ENCODE peak calls at places on chromosomes 16 and 17, in eight cellular contexts. Z is activated T-cell treated with anti-CD3 and anti-CD28 coated beads for 1 hour; M is germinal center; H is epithelial cell of esophagus; Y is activated CD8-positive, alpha-beta memory T cell treated with anti-CD3 and anti-CD28 coated beads for 4 hours; L is HCT116; S is stimulated activated CD4-positive, alpha-beta T cell treated with anti-CD3 and anti-CD28 coated beads, TNF-alpha, amount 100 ng/mL, for 48 hours; I is kidney tubule cell. R is an unnamed sample.

GRCh38 chr17:50682938-50683337 is 24.8 kb downstream of the ANKRD40 start:
- DNase-seq in Z (no peak), M (no peak), H (no peak), Y (no peak), L (no peak), S (no peak), I (no peak), R (no peak)

GRCh38 chr17:43665387-43666101 is 3.8 kb upstream of the MEOX1 start:
- DNase-seq in Z (no peak), M (no peak), H (no peak), Y (no peak), L (no peak), S (no peak), I (peak), R (no peak)

GRCh38 chr16:47916266-47916665 is 239.5 kb downstream of the ABCC12 start:
- DNase-seq in Z (no peak), M (no peak), H (no peak), Y (no peak), L (no peak), S (no peak), I (no peak), R (no peak)

GRCh38 chr17:82463881-82464566 is 5.5 kb downstream of the NARF start:
- DNase-seq in Z (no peak), M (no peak), H (no peak), Y (no peak), L (no peak), S (no peak), I (no peak), R (no peak)

GRCh38 chr17:21193031-21193430 is 20.9 kb downstream of the TMEM11 start:
- DNase-seq in Z (no peak), M (no peak), H (no peak), Y (no peak), L (no peak), S (no peak), I (no peak), R (no peak)

GRCh38 chr17:50533720-50534148 is 1.2 kb downstream of the EPN3 start:
- DNase-seq in Z (no peak), M (no peak), H (no peak), Y (no peak), L (no peak), S (no peak), I (peak), R (no peak)

GRCh38 chr16:79589495-79590134 is 10.9 kb downstream of the MAF start:
- DNase-seq in Z (no peak), M (no peak), H (no peak), Y (no peak), L (no peak), S (no peak), I (no peak), R (no peak)

GRCh38 chr16:11312718-11313492 is 31.8 kb upstream of the PRM1 start:
- DNase-seq in Z (no peak), M (peak), H (peak), Y (no peak), L (peak), S (no peak), I (peak), R (no peak)

GRCh38 chr16:72961115-72961832 is 86.7 kb downstream of the ZFHX3 start:
- DNase-seq in Z (no peak), M (no peak), H (no peak), Y (no peak), L (no peak), S (no peak), I (peak), R (no peak)

GRCh38 chr16:67902831-67903230 is 9.8 kb downstream of the PSKH1 start:
- DNase-seq in Z (no peak), M (no peak), H (no peak), Y (no peak), L (no peak), S (no peak), I (no peak), R (no peak)

GRCh38 chr16:89315791-89316581 is 98.5 kb downstream of the ZNF778 start:
- DNase-seq in Z (peak), M (peak), H (peak), Y (peak), L (no peak), S (peak), I (peak), R (peak)

GRCh38 chr17:4949321-4950074 is 1.2 kb upstream of the PFN1 start:
- DNase-seq in Z (peak), M (peak), H (peak), Y (peak), L (peak), S (peak), I (peak), R (peak)

GRCh38 chr17:41377546-41377945 is 4.6 kb downstream of the KRT34 start:
- DNase-seq in Z (no peak), M (no peak), H (peak), Y (no peak), L (no peak), S (no peak), I (peak), R (no peak)

GRCh38 chr17:50677851-50678375 is 29.8 kb downstream of the ANKRD40 start:
- DNase-seq in Z (no peak), M (no peak), H (no peak), Y (no peak), L (no peak), S (no peak), I (no peak), R (no peak)

GRCh38 chr16:52076332-52077115 is 470.4 kb downstream of the TOX3 start:
- DNase-seq in Z (no peak), M (no peak), H (no peak), Y (no peak), L (no peak), S (no peak), I (no peak), R (no peak)

GRCh38 chr17:72270530-72270929 is 149.7 kb downstream of the SOX9 start:
- DNase-seq in Z (no peak), M (no peak), H (no peak), Y (no peak), L (no peak), S (no peak), I (peak), R (peak)

GRCh38 chr16:57260294-57260929 is 15.4 kb downstream of the ARL2BP start:
- DNase-seq in Z (no peak), M (no peak), H (peak), Y (no peak), L (no peak), S (no peak), I (peak), R (peak)

GRCh38 chr17:73342057-73342522 is 30.3 kb upstream of the CDC42EP4 start:
- DNase-seq in Z (no peak), M (no peak), H (peak), Y (no peak), L (no peak), S (no peak), I (peak), R (peak)

GRCh38 chr17:35630530-35631148 is 43.5 kb downstream of the AP2B1 start:
- DNase-seq in Z (no peak), M (no peak), H (peak), Y (no peak), L (peak), S (no peak), I (peak), R (peak)

GRCh38 chr16:57358527-57359095 is at the start of gene CCL22:
- DNase-seq in Z (no peak), M (no peak), H (peak), Y (no peak), L (no peak), S (no peak), I (peak), R (no peak)

GRCh38 chr17:81245024-81245664 is 6.0 kb downstream of the NDUFAF8 start:
- DNase-seq in Z (no peak), M (no peak), H (no peak), Y (no peak), L (no peak), S (no peak), I (peak), R (no peak)

GRCh38 chr17:63682981-63683380 is 16.9 kb downstream of the LIMD2 start:
- DNase-seq in Z (no peak), M (no peak), H (no peak), Y (no peak), L (no peak), S (no peak), I (no peak), R (no peak)

GRCh38 chr17:45018514-45019176 is 32.8 kb downstream of the DCAKD start:
- DNase-seq in Z (no peak), M (no peak), H (no peak), Y (no peak), L (no peak), S (no peak), I (no peak), R (no peak)

GRCh38 chr16:3945751-3946603 is 65.5 kb upstream of the CREBBP start:
- DNase-seq in Z (no peak), M (no peak), H (peak), Y (no peak), L (peak), S (no peak), I (peak), R (peak)

GRCh38 chr17:45087496-45087975 is 26.4 kb downstream of the NMT1 start:
- DNase-seq in Z (no peak), M (no peak), H (peak), Y (no peak), L (no peak), S (no peak), I (no peak), R (no peak)

GRCh38 chr16:19710991-19711545 is 7.0 kb downstream of the KNOP1 start:
- DNase-seq in Z (no peak), M (no peak), H (no peak), Y (no peak), L (no peak), S (no peak), I (no peak), R (no peak)

GRCh38 chr16:12758031-12758669 is 45.5 kb downstream of the CPPED1 start:
- DNase-seq in Z (no peak), M (no peak), H (no peak), Y (no peak), L (no peak), S (no peak), I (peak), R (no peak)

GRCh38 chr17:78745407-78746088 is 36.5 kb downstream of the CYTH1 start:
- DNase-seq in Z (peak), M (no peak), H (peak), Y (no peak), L (no peak), S (peak), I (peak), R (no peak)

GRCh38 chr16:82061861-82062525 is 26.9 kb downstream of the HSD17B2 start:
- DNase-seq in Z (no peak), M (peak), H (peak), Y (no peak), L (peak), S (no peak), I (peak), R (peak)